ENCODE peak calls at places on chromosomes 16 and 17, in eight cellular contexts. Y, W, B, T, X, N, P and U are unnamed samples.

GRCh38 chr16:73124097-73124652 is 76.2 kb upstream of the ZFHX3 start:
- DNase-seq in B (peak; percentile 5), W (no peak), N (no peak), T (peak; percentile 52), X (no peak), Y (no peak), P (no peak), U (no peak)

GRCh38 chr16:4200000-4200780 is 41.7 kb downstream of the SRL start:
- DNase-seq in P (peak; percentile 76), X (peak; percentile 81), Y (no peak), B (peak; percentile 60), W (peak; percentile 21), N (peak; percentile 79), T (peak; percentile 57), U (peak; percentile 85)

GRCh38 chr16:11682655-11683096 is 14.4 kb downstream of the SNN start:
- DNase-seq in W (peak; percentile 98), X (no peak), P (no peak), B (peak; percentile 99), N (no peak), Y (peak; percentile 64), T (peak; percentile 96), U (no peak)

GRCh38 chr17:78826426-78826825 is 14.2 kb downstream of the USP36 start:
- DNase-seq in X (no peak), N (no peak), P (no peak), T (no peak), B (peak; percentile 53), W (no peak), Y (no peak), U (no peak)

GRCh38 chr17:74842146-74842598 is 17.5 kb downstream of the GRIN2C start:
- DNase-seq in X (no peak), N (no peak), Y (no peak), T (no peak), B (no peak), P (no peak), W (no peak), U (peak; percentile 70)

GRCh38 chr17:39629494-39629880 is 2.7 kb downstream of the PPP1R1B start:
- DNase-seq in X (no peak), N (peak; percentile 80), B (no peak), T (no peak), Y (no peak), W (no peak), P (no peak), U (no peak)

GRCh38 chr16:56041556-56042140 is 149.6 kb upstream of the GNAO1 start:
- DNase-seq in X (no peak), T (peak; percentile 23), P (peak; percentile 24), Y (no peak), B (no peak), W (no peak), N (peak; percentile 14), U (peak; percentile 78)

GRCh38 chr16:81261049-81261648 is 22.7 kb downstream of the BCO1 start:
- DNase-seq in Y (no peak), X (peak; percentile 31), B (no peak), N (no peak), T (peak; percentile 30), P (peak; percentile 80), W (no peak), U (no peak)

GRCh38 chr17:75888484-75888883 is 8.3 kb downstream of the TRIM65 start:
- DNase-seq in X (no peak), P (no peak), W (no peak), N (no peak), Y (no peak), B (no peak), T (no peak), U (peak; percentile 93)

GRCh38 chr16:10172848-10173655 is 9.2 kb downstream of the GRIN2A start:
- DNase-seq in W (peak; percentile 98), T (no peak), P (no peak), B (no peak), Y (no peak), N (no peak), X (no peak), U (no peak)

GRCh38 chr17:36597866-36598777 is 3.3 kb upstream of the MRM1 start:
- DNase-seq in T (no peak), Y (no peak), B (no peak), P (no peak), W (no peak), X (no peak), N (no peak), U (no peak)

GRCh38 chr17:36594626-36595401 is 3.1 kb downstream of the DHRS11 start:
- DNase-seq in Y (no peak), N (peak; percentile 23), B (no peak), W (no peak), T (no peak), P (no peak), X (no peak), U (no peak)

GRCh38 chr17:36598951-36599401 is 2.4 kb upstream of the MRM1 start:
- DNase-seq in B (no peak), Y (no peak), N (peak; percentile 67), P (no peak), X (no peak), W (no peak), T (no peak), U (no peak)

GRCh38 chr17:36599546-36600250 is 1.7 kb upstream of the MRM1 start:
- DNase-seq in X (no peak), B (no peak), W (no peak), N (no peak), T (no peak), P (no peak), Y (no peak), U (no peak)

DNA sequence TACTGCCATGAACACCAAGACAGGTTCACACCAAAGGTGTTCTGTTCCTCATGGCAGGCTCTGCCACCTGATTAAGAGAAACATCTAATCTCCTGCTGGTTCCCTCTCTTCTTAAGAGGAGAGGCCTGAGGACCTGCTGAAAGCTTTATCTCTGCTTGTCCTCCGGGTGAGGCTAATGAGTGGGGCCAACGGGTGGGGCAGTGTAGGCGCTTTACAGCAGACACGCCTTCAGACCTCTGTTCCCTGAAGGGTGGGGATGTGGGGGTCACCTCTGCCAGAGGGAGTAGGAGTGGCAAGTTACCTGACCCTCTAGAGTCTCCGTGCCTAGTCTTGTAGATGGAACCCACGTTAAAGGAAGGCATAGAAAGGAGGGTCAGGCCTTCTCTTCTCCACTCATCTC is 4.2 kb upstream of the MRM1 start:
- DNase-seq in B (no peak), W (no peak), X (no peak), P (peak; percentile 38), T (no peak), Y (no peak), N (peak; percentile 78), U (no peak)
- H3K4me3 ChIP-seq in B (no peak overlapping the region), W (no peak overlapping the region), X (no peak overlapping the region), P (no peak overlapping the region), T (no peak overlapping the region), Y (no peak overlapping the region), N (no peak overlapping the region), U (no peak overlapping the region)

DNA sequence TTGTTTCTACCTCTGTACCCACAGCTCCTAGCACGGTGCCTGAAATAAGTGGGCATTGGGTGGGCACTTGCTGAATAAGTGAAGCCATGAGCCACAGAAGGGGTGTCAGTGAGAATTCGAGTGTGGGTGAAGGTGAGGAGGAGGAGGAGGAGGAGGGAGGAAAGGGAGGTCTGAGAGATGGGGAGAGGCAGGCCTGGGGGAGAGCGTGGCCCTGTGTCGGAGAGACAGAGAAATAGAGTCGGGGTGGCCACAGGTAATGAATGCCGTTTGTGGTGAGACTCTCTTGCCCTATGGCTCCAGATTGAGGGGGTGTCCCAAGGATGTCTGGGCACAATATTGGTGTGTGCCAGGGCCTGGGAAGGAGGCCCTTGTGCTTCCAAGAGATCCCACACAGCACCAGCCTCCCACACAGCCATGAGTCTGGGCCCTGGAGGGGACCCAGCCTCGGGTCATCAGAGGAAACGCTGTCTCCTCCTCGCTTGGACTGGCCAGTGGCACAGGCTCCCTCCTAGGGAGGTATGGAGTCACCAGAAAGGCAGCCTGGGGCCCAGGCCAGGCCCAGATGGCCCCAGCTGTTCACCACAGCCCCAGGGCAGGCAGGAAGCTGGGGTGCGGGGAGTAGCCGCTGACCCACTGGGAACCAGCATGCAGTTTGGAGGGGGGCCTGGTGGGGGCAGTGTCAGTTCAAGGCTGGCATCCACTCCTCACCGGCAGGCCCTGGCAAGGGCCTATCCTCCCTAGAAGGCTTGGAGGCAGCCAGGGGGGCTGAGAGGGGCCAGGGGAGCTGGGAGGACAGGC is 49.0 kb downstream of the SDK2 start:
- DNase-seq in X (peak; percentile 31), T (peak; percentile 32), B (no peak), N (peak; percentile 45), Y (no peak), P (peak; percentile 24), W (no peak), U (peak; percentile 94)
- H3K4me3 ChIP-seq in X (no peak overlapping the region), T (no peak overlapping the region), B (no peak overlapping the region), N (no peak overlapping the region), Y (no peak overlapping the region), P (no peak overlapping the region), W (no peak overlapping the region), U (no peak overlapping the region)

DNA sequence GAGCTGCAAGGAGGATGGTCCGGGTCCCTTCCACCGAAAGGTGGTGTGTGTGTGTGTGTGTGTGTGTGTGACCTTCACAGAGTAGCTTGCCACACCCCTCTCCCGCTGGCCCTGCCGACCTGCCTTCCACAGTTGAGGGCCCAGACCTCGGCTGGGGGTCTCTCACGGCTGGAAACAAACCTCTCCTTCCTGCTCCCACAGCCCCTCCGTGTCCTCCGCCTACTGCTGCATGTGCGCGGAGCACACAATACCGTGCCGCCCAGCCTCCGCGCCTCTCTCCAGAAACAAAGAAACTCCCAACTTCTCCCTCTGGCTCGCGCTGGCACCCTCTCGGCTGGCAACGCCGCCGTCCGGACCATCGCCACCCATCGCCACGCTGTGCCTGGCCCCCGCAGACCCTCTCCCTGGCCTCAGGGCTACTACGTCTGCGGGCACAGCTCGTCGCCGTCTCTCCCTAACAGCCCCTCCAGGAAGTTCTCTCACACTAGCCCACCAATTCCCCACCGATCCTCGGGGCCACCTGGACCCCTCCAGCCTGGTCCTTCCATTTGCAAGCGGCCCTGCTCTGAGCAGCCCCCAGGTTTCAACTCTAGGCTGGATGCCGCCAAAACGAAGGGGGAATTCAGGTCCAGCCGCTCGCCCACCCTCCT is 81.3 kb downstream of the TIMM22 start:
- DNase-seq in W (no peak), B (no peak), P (no peak), X (no peak), T (no peak), N (no peak), Y (no peak), U (no peak)
- H3K4me3 ChIP-seq in W (no peak overlapping the region), B (no peak overlapping the region), P (no peak overlapping the region), X (no peak overlapping the region), T (no peak overlapping the region), N (no peak overlapping the region), Y (no peak overlapping the region), U (no peak overlapping the region)

DNA sequence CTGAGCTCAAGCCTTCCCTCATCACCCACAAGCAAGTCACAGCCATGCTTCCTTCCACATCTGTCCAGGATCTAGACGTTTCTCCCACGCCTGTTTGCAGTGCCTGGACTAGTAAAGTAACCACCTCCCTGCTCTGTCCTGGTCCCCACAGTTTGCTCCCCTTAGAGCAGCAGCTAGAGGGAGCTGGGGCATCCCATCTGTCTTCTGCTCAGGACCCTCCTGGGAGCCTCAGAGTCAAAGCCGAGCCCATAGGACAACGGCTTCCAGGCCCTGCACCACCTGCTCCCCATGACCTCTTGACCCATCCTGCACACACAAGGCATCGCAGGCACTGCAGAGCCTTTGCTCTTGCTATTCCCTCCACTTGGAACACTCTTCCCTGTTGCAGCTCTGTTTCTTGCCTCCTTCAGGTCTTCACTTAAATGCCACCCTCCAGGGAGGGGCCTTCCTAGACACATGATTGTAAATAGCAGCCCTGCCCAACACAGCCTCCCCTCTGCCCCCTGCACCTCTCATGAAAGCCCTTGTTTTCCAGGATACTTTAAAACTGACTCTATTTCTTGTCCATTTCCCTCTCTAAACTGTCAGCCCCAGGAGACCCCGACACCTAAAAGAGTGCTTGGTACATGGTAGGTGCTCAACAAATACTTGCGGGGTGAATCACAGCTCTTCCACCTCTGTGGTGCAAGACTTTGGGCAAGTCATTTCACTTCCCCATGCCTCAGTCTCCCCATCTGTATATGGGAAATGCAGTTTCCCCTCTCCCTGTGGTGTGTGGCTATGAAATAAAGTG is 3.1 kb downstream of the NATD1 start:
- DNase-seq in P (no peak), Y (no peak), B (no peak), N (no peak), T (peak; percentile 26), X (no peak), W (no peak), U (no peak)
- H3K4me3 ChIP-seq in P (no peak overlapping the region), Y (no peak overlapping the region), B (no peak overlapping the region), N (no peak overlapping the region), T (no peak overlapping the region), X (no peak overlapping the region), W (no peak overlapping the region), U (no peak overlapping the region)